ENCODE peak calls at places on chromosomes 13 and 19, in ten cellular contexts. One of them, this sample, is unnamed.
A peak's percentile ranks its signal among the peaks of the same experiment; 100 is the strongest.

GRCh38 chr13:111508164-111508870 is 187.9 kb downstream of the TEX29 start:
- DNase-seq in GM23248: no peak
- DNase-seq in hepatocyte: no peak
- DNase-seq in endothelial cell of umbilical vein: no peak
- DNase-seq in DND-41: no peak
- DNase-seq in PC-3: no peak
- DNase-seq in PC-9: no peak
- DNase-seq in mammary epithelial cell: no peak
- DNase-seq in neural progenitor cell: no peak
- DNase-seq in keratinocyte: no peak
- DNase-seq in this sample: no peak

GRCh38 chr13:93511011-93511410 is 284.4 kb downstream of the GPC6 start:
- DNase-seq in keratinocyte: no peak
- DNase-seq in GM23248: no peak
- DNase-seq in neural progenitor cell: no peak
- DNase-seq in DND-41: no peak
- DNase-seq in PC-3: no peak
- DNase-seq in PC-9: no peak
- DNase-seq in endothelial cell of umbilical vein: no peak
- DNase-seq in mammary epithelial cell: no peak
- DNase-seq in hepatocyte: no peak
- DNase-seq in this sample: no peak

GRCh38 chr13:59094149-59094548 is 1069.6 kb downstream of the DIAPH3 start:
- DNase-seq in endothelial cell of umbilical vein: peak; percentile 61
- DNase-seq in keratinocyte: no peak
- DNase-seq in PC-9: no peak
- DNase-seq in hepatocyte: no peak
- DNase-seq in DND-41: no peak
- DNase-seq in GM23248: no peak
- DNase-seq in mammary epithelial cell: no peak
- DNase-seq in PC-3: peak; percentile 40
- DNase-seq in neural progenitor cell: no peak
- DNase-seq in this sample: no peak

GRCh38 chr19:32363175-32363574 is 17.8 kb downstream of the ZNF507 start:
- DNase-seq in GM23248: no peak
- DNase-seq in keratinocyte: no peak
- DNase-seq in hepatocyte: peak; percentile 34
- DNase-seq in PC-9: peak; percentile 34
- DNase-seq in mammary epithelial cell: peak; percentile 70
- DNase-seq in endothelial cell of umbilical vein: no peak
- DNase-seq in PC-3: peak; percentile 58
- DNase-seq in neural progenitor cell: no peak
- DNase-seq in DND-41: no peak
- DNase-seq in this sample: no peak

GRCh38 chr19:23799321-23799720 is 40.6 kb upstream of the ZNF681 start:
- DNase-seq in mammary epithelial cell: no peak
- DNase-seq in PC-3: no peak
- DNase-seq in neural progenitor cell: no peak
- DNase-seq in hepatocyte: no peak
- DNase-seq in DND-41: peak; percentile 80
- DNase-seq in endothelial cell of umbilical vein: no peak
- DNase-seq in PC-9: no peak
- DNase-seq in GM23248: no peak
- DNase-seq in keratinocyte: no peak
- DNase-seq in this sample: no peak

GRCh38 chr13:96991072-96991471 is 3.2 kb downstream of the OXGR1 start:
- DNase-seq in GM23248: no peak
- DNase-seq in neural progenitor cell: no peak
- DNase-seq in DND-41: no peak
- DNase-seq in PC-3: no peak
- DNase-seq in keratinocyte: no peak
- DNase-seq in mammary epithelial cell: no peak
- DNase-seq in PC-9: no peak
- DNase-seq in hepatocyte: no peak
- DNase-seq in endothelial cell of umbilical vein: no peak
- DNase-seq in this sample: no peak

GRCh38 chr13:44211286-44211685 is 162.3 kb upstream of the SERP2 start:
- DNase-seq in DND-41: no peak
- DNase-seq in PC-3: no peak
- DNase-seq in keratinocyte: no peak
- DNase-seq in hepatocyte: no peak
- DNase-seq in mammary epithelial cell: no peak
- DNase-seq in neural progenitor cell: no peak
- DNase-seq in GM23248: no peak
- DNase-seq in endothelial cell of umbilical vein: no peak
- DNase-seq in PC-9: no peak
- DNase-seq in this sample: no peak

GRCh38 chr13:88601949-88602348 is 930.8 kb downstream of the SLITRK5 start:
- DNase-seq in GM23248: no peak
- DNase-seq in neural progenitor cell: no peak
- DNase-seq in hepatocyte: no peak
- DNase-seq in DND-41: no peak
- DNase-seq in mammary epithelial cell: no peak
- DNase-seq in keratinocyte: no peak
- DNase-seq in PC-9: no peak
- DNase-seq in endothelial cell of umbilical vein: no peak
- DNase-seq in PC-3: peak; percentile 30
- DNase-seq in this sample: no peak

GRCh38 chr19:33641261-33641660 is 19.5 kb downstream of the CHST8 start:
- DNase-seq in neural progenitor cell: no peak
- DNase-seq in hepatocyte: no peak
- DNase-seq in mammary epithelial cell: no peak
- DNase-seq in keratinocyte: no peak
- DNase-seq in GM23248: no peak
- DNase-seq in endothelial cell of umbilical vein: no peak
- DNase-seq in DND-41: no peak
- DNase-seq in PC-3: no peak
- DNase-seq in PC-9: no peak
- DNase-seq in this sample: no peak

GRCh38 chr13:50512602-50513527 is 330.6 kb downstream of the DLEU7 start:
- DNase-seq in DND-41: peak; percentile 90
- DNase-seq in keratinocyte: no peak
- DNase-seq in endothelial cell of umbilical vein: peak; percentile 55
- DNase-seq in GM23248: peak; percentile 68
- DNase-seq in PC-9: no peak
- DNase-seq in mammary epithelial cell: no peak
- DNase-seq in hepatocyte: peak; percentile 51
- DNase-seq in PC-3: peak; percentile 54
- DNase-seq in neural progenitor cell: peak; percentile 28
- DNase-seq in this sample: no peak

DNA sequence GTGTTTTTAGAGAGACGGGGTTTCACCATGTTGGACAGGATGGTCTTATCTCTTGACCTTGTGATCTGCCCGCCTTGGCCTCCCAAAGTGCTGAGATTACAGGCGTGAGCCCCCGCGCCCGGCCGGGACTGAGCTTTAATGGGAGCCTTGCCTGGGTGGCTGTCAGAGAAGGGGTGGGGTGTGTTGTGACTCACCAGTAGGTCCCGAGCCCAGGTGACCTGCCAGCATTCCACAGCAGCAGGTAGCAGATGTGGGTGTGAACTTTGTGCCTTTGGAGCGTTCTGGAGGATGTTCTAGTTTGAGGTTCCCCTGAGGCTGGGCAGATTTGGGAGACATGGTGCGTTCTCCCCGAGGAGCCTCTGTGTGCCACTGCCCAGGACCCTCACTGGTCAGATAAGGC is 7.1 kb upstream of the EPN1 start:
- DNase-seq in PC-9: peak; percentile 83
- DNase-seq in endothelial cell of umbilical vein: no peak
- DNase-seq in PC-3: peak; percentile 40
- DNase-seq in neural progenitor cell: no peak
- DNase-seq in DND-41: no peak
- DNase-seq in keratinocyte: no peak
- DNase-seq in mammary epithelial cell: no peak
- DNase-seq in GM23248: no peak
- DNase-seq in hepatocyte: peak; percentile 81
- DNase-seq in this sample: no peak
- TF ChIP-seq EZH2 in PC-9: no peak
- TF ChIP-seq EZH2 in endothelial cell of umbilical vein: no peak
- TF ChIP-seq EZH2 in PC-3: no peak
- TF ChIP-seq EZH2 in neural progenitor cell: no peak
- TF ChIP-seq EZH2 in DND-41: no peak
- TF ChIP-seq EZH2 in keratinocyte: no peak
- TF ChIP-seq EZH2 in mammary epithelial cell: no peak
- TF ChIP-seq EZH2 in GM23248: no peak
- TF ChIP-seq EZH2 in hepatocyte: no peak
- TF ChIP-seq EZH2 in this sample: no peak

GRCh38 chr19:7505288-7505681 is 10.6 kb upstream of the ZNF358 start:
- DNase-seq in PC-9: peak; percentile 34
- DNase-seq in GM23248: no peak
- DNase-seq in hepatocyte: no peak
- DNase-seq in endothelial cell of umbilical vein: no peak
- DNase-seq in neural progenitor cell: no peak
- DNase-seq in mammary epithelial cell: no peak
- DNase-seq in PC-3: peak; percentile 46
- DNase-seq in DND-41: no peak
- DNase-seq in keratinocyte: no peak
- DNase-seq in this sample: no peak
- TF ChIP-seq EZH2 in PC-9: no peak
- TF ChIP-seq EZH2 in GM23248: no peak
- TF ChIP-seq EZH2 in hepatocyte: no peak
- TF ChIP-seq EZH2 in endothelial cell of umbilical vein: no peak
- TF ChIP-seq EZH2 in neural progenitor cell: no peak
- TF ChIP-seq EZH2 in mammary epithelial cell: no peak
- TF ChIP-seq EZH2 in PC-3: no peak
- TF ChIP-seq EZH2 in DND-41: no peak
- TF ChIP-seq EZH2 in keratinocyte: no peak
- TF ChIP-seq EZH2 in this sample: no peak

DNA sequence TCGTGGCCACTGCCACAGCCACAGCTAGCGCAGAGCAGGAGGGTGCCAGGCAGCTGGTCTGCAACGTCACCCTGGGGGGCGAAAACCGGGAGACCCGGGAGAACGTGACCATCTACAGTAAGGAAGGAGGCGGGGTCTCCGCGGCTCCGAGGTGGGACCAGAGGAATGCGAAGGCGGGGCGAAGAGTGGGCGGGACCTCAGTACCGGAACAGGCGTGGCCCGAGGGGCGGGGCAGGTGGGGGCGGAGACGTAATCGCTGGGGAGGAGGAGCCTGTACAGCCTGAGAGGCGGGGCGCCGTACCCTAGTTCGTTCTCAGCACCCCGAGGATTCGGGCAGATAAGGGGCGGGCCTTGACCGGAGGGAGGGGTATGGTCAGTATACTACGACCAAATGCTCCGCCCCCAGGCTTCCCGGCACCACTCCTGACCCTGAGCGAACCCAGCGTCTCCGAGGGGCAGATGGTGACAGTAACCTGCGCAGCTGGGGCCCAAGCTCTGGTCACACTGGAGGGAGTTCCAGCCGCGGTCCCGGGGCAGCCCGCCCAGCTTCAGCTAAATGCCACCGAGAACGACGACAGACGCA is 2.5 kb downstream of the ICAM5 start:
- DNase-seq in hepatocyte: peak; percentile 89
- DNase-seq in keratinocyte: no peak
- DNase-seq in endothelial cell of umbilical vein: peak; percentile 48
- DNase-seq in GM23248: peak; percentile 91
- DNase-seq in PC-3: peak; percentile 83
- DNase-seq in DND-41: no peak
- DNase-seq in neural progenitor cell: peak; percentile 93
- DNase-seq in PC-9: peak; percentile 50
- DNase-seq in mammary epithelial cell: peak; percentile 36
- DNase-seq in this sample: no peak
- TF ChIP-seq EZH2 in hepatocyte: no peak
- TF ChIP-seq EZH2 in keratinocyte: no peak
- TF ChIP-seq EZH2 in endothelial cell of umbilical vein: no peak
- TF ChIP-seq EZH2 in GM23248: no peak
- TF ChIP-seq EZH2 in PC-3: no peak
- TF ChIP-seq EZH2 in DND-41: no peak
- TF ChIP-seq EZH2 in neural progenitor cell: peak; percentile 8
- TF ChIP-seq EZH2 in PC-9: no peak
- TF ChIP-seq EZH2 in mammary epithelial cell: no peak
- TF ChIP-seq EZH2 in this sample: no peak

GRCh38 chr19:3028305-3029069 is 593 bp downstream of the TLE2 start:
- DNase-seq in PC-9: peak; percentile 48
- DNase-seq in hepatocyte: peak; percentile 65
- DNase-seq in GM23248: no peak
- DNase-seq in DND-41: no peak
- DNase-seq in PC-3: no peak
- DNase-seq in neural progenitor cell: peak; percentile 24
- DNase-seq in endothelial cell of umbilical vein: no peak
- DNase-seq in keratinocyte: no peak
- DNase-seq in mammary epithelial cell: no peak
- DNase-seq in this sample: no peak
- TF ChIP-seq EZH2 in PC-9: no peak
- TF ChIP-seq EZH2 in hepatocyte: no peak
- TF ChIP-seq EZH2 in GM23248: no peak
- TF ChIP-seq EZH2 in DND-41: peak; percentile 74
- TF ChIP-seq EZH2 in PC-3: no peak
- TF ChIP-seq EZH2 in neural progenitor cell: peak; percentile 93
- TF ChIP-seq EZH2 in endothelial cell of umbilical vein: peak; percentile 13
- TF ChIP-seq EZH2 in keratinocyte: peak; percentile 14
- TF ChIP-seq EZH2 in mammary epithelial cell: no peak
- TF ChIP-seq EZH2 in this sample: no peak

GRCh38 chr13:67829641-67830040 is 599.5 kb upstream of the PCDH9 start:
- DNase-seq in GM23248: no peak
- DNase-seq in neural progenitor cell: peak; percentile 7
- DNase-seq in PC-3: no peak
- DNase-seq in DND-41: no peak
- DNase-seq in endothelial cell of umbilical vein: no peak
- DNase-seq in hepatocyte: no peak
- DNase-seq in keratinocyte: no peak
- DNase-seq in PC-9: no peak
- DNase-seq in mammary epithelial cell: no peak
- DNase-seq in this sample: no peak
- TF ChIP-seq EZH2 in GM23248: no peak
- TF ChIP-seq EZH2 in neural progenitor cell: no peak
- TF ChIP-seq EZH2 in PC-3: no peak
- TF ChIP-seq EZH2 in DND-41: no peak
- TF ChIP-seq EZH2 in endothelial cell of umbilical vein: no peak
- TF ChIP-seq EZH2 in hepatocyte: no peak
- TF ChIP-seq EZH2 in keratinocyte: no peak
- TF ChIP-seq EZH2 in PC-9: no peak
- TF ChIP-seq EZH2 in mammary epithelial cell: no peak
- TF ChIP-seq EZH2 in this sample: no peak

GRCh38 chr19:12834418-12834943 is at the start of gene RTBDN:
- DNase-seq in hepatocyte: no peak
- DNase-seq in neural progenitor cell: peak; percentile 50
- DNase-seq in endothelial cell of umbilical vein: no peak
- DNase-seq in PC-9: no peak
- DNase-seq in mammary epithelial cell: no peak
- DNase-seq in GM23248: peak; percentile 28
- DNase-seq in PC-3: peak; percentile 35
- DNase-seq in keratinocyte: no peak
- DNase-seq in DND-41: no peak
- DNase-seq in this sample: no peak
- TF ChIP-seq EZH2 in hepatocyte: peak; percentile 46
- TF ChIP-seq EZH2 in neural progenitor cell: peak; percentile 67
- TF ChIP-seq EZH2 in endothelial cell of umbilical vein: peak; percentile 79
- TF ChIP-seq EZH2 in PC-9: no peak
- TF ChIP-seq EZH2 in mammary epithelial cell: peak; percentile 58
- TF ChIP-seq EZH2 in GM23248: no peak
- TF ChIP-seq EZH2 in PC-3: no peak
- TF ChIP-seq EZH2 in keratinocyte: peak; percentile 96
- TF ChIP-seq EZH2 in DND-41: no peak
- TF ChIP-seq EZH2 in this sample: no peak

This sample was measured in SK-N-MC.